ENCODE peak calls at places on chromosomes 3 and 15, in six cellular contexts. Y is GM12878, L is WTC11, Q is HCT116, G is H1, C is K562. E is an unnamed sample.

GRCh38 chr3:18103591-18103990 is 321.5 kb downstream of the SATB1 start:
- DNase-seq in C (no peak), Q (no peak), G (no peak), L (no peak), Y (no peak), E (no peak)

GRCh38 chr15:66292261-66293084 is 895 bp upstream of the DIS3L start:
- DNase-seq in C (peak), L (no peak), G (no peak), Q (no peak), Y (no peak), E (no peak)

GRCh38 chr3:16148783-16149182 is 25.7 kb upstream of the GALNT15 start:
- DNase-seq in C (no peak), Q (no peak), Y (no peak), G (no peak), L (no peak), E (peak)

GRCh38 chr3:196120291-196120951 is 38.5 kb upstream of the TFRC start:
- DNase-seq in G (no peak), C (peak), L (no peak), Y (no peak), Q (no peak), E (no peak)

GRCh38 chr15:96947296-96947695 is 616.8 kb downstream of the NR2F2 start:
- DNase-seq in Q (no peak), L (peak), Y (no peak), G (no peak), C (no peak), E (no peak)

GRCh38 chr3:83033123-83033522 is 1271.7 kb upstream of the GBE1 start:
- DNase-seq in Q (no peak), Y (no peak), G (no peak), C (no peak), L (no peak), E (no peak)

GRCh38 chr3:99808163-99808794 is 9.4 kb upstream of the CMSS1 start:
- DNase-seq in C (peak), Q (peak), G (peak), L (peak), Y (no peak), E (peak)

GRCh38 chr3:149216195-149216869 is 5.3 kb downstream of the CP start:
- DNase-seq in L (no peak), C (no peak), Y (no peak), Q (no peak), G (no peak), E (no peak)

GRCh38 chr15:48424076-48424475 is 92.8 kb downstream of the DUT start:
- DNase-seq in G (no peak), Q (no peak), Y (no peak), L (no peak), C (no peak), E (no peak)

GRCh38 chr3:105365171-105365535 is 1.6 kb upstream of the ALCAM start:
- DNase-seq in C (no peak), Y (no peak), L (no peak), G (no peak), Q (no peak), E (no peak)

GRCh38 chr3:74129056-74129455 is 485.4 kb downstream of the CNTN3 start:
- DNase-seq in Q (no peak), G (no peak), L (no peak), Y (no peak), C (no peak), E (no peak)

GRCh38 chr3:178930116-178930515 is 141.5 kb downstream of the ZMAT3 start:
- DNase-seq in Q (no peak), Y (no peak), L (no peak), C (no peak), G (no peak), E (no peak)

GRCh38 chr3:46672349-46672695 is 21.2 kb downstream of the ALS2CL start:
- DNase-seq in G (peak), L (peak), Q (no peak), C (no peak), Y (no peak), E (no peak)

GRCh38 chr3:107928084-107928445 is 162.8 kb downstream of the CD47 start:
- DNase-seq in Y (no peak), Q (no peak), G (no peak), L (no peak), C (no peak), E (peak)

GRCh38 chr3:131107637-131108433 is 81.2 kb downstream of the NEK11 start:
- DNase-seq in G (no peak), C (no peak), Y (no peak), Q (no peak), L (no peak), E (no peak)

GRCh38 chr15:70761046-70761445 is 2.3 kb downstream of the UACA start:
- DNase-seq in G (no peak), Y (no peak), L (no peak), Q (no peak), C (no peak), E (no peak)

GRCh38 chr15:77804210-77804609 is 171.5 kb upstream of the LINGO1 start:
- DNase-seq in C (no peak), G (no peak), Y (no peak), L (no peak), Q (no peak), E (no peak)

GRCh38 chr3:111151438-111151837 is 79.8 kb downstream of the NECTIN3 start:
- DNase-seq in L (no peak), C (no peak), Q (peak), Y (no peak), G (no peak), E (no peak)

GRCh38 chr15:41585140-41586047 is 26.4 kb downstream of the TYRO3 start:
- DNase-seq in Q (no peak), Y (no peak), L (peak), C (no peak), G (peak), E (peak)

GRCh38 chr15:96341465-96342142 is 11.1 kb downstream of the NR2F2 start:
- DNase-seq in L (peak), Y (no peak), G (peak), Q (no peak), C (no peak), E (no peak)

GRCh38 chr3:46909535-46910161 is 32.1 kb downstream of the PTH1R start:
- DNase-seq in Q (peak), C (peak), G (peak), L (peak), Y (no peak), E (peak)

GRCh38 chr3:155007729-155008128 is 72.4 kb upstream of the MME start:
- DNase-seq in Q (no peak), C (no peak), L (no peak), G (no peak), Y (no peak), E (no peak)

GRCh38 chr3:179666436-179667035 is 13.7 kb downstream of the USP13 start:
- DNase-seq in Y (no peak), Q (no peak), L (peak), G (peak), C (no peak), E (no peak)

GRCh38 chr3:72725229-72725628 is 123.0 kb downstream of the SHQ1 start:
- DNase-seq in G (no peak), C (no peak), Q (no peak), Y (no peak), L (no peak), E (no peak)

GRCh38 chr3:180707921-180708320 is 28.6 kb upstream of the CCDC39 start:
- DNase-seq in L (no peak), G (no peak), Y (no peak), Q (no peak), C (no peak), E (no peak)

GRCh38 chr3:189941679-189942078 is 179.0 kb downstream of the P3H2 start:
- DNase-seq in C (no peak), Q (no peak), L (no peak), Y (no peak), G (no peak), E (no peak)

GRCh38 chr3:174072675-174073074 is 675.1 kb downstream of the NLGN1 start:
- DNase-seq in C (no peak), L (no peak), Y (no peak), G (no peak), Q (no peak), E (no peak)

GRCh38 chr3:183185696-183186095 is 23.2 kb upstream of the LAMP3 start:
- DNase-seq in G (no peak), L (no peak), Y (peak), Q (no peak), C (no peak), E (no peak)

GRCh38 chr3:4583441-4583840 is 90.3 kb downstream of the ITPR1 start:
- DNase-seq in G (no peak), Q (no peak), C (no peak), Y (no peak), L (no peak), E (no peak)

GRCh38 chr3:14120111-14120920 is 4.4 kb downstream of the CHCHD4 start:
- DNase-seq in Q (no peak), L (no peak), Y (no peak), G (no peak), C (peak), E (no peak)

GRCh38 chr3:137946341-137946973 is 63.5 kb upstream of the CLDN18 start:
- DNase-seq in G (peak), L (peak), Q (peak), Y (no peak), C (peak), E (peak)

GRCh38 chr3:145370870-145371269 is 790.1 kb downstream of the PLOD2 start:
- DNase-seq in Q (no peak), L (no peak), Y (no peak), C (no peak), G (no peak), E (no peak)

GRCh38 chr15:31004220-31004733 is 12.8 kb upstream of the MTMR10 start:
- DNase-seq in L (peak), Y (peak), Q (no peak), C (no peak), G (no peak), E (no peak)

GRCh38 chr15:92807971-92808571 is 92.1 kb upstream of the CHD2 start:
- DNase-seq in C (peak), L (no peak), Y (no peak), Q (no peak), G (no peak), E (no peak)

GRCh38 chr3:49378249-49378899 is 20.2 kb upstream of the GPX1 start:
- DNase-seq in C (no peak), G (no peak), Q (no peak), Y (no peak), L (no peak), E (no peak)

GRCh38 chr3:148330486-148330885 is 367.2 kb upstream of the AGTR1 start:
- DNase-seq in Y (no peak), C (no peak), L (no peak), Q (no peak), G (no peak), E (no peak)

GRCh38 chr3:10546887-10547286 is 41.5 kb upstream of the ATP2B2 start:
- DNase-seq in Q (no peak), C (no peak), G (peak), L (no peak), Y (no peak), E (no peak)

GRCh38 chr15:91790826-91791225 is 62.7 kb upstream of the SLCO3A1 start:
- DNase-seq in Q (no peak), L (no peak), Y (no peak), C (no peak), G (no peak), E (no peak)

DNA sequence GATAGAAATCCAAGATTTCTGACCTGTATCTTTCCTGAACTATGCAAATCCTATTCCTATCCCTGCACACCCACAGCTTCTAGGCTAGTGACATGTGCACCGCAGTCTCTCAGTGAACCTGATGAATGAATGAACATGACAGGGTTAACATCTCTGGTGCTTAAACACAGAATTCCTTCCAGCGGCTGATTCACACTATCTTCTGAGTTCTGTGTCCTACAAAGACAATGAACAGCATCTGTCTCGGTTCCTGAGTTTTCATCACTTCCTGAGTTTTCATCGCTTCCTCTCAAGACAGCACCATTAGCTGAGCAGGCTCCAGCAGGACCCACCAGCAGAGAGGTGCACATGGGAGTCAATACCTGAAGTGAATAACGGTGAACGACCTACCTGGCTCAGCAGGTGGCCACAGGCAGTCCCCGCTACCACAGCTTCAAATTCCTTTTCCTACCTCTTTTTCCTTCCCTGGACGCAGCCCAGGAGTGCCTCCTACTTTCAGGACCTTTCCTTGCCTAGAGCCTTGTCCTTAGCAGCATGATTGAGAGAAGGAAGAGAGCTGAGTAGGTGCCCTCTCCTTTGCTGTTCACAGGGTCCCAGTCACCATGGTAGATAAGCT is 113.5 kb downstream of the IGF2BP2 start:
- DNase-seq in L (no peak), C (no peak), G (peak), Q (no peak), Y (no peak), E (no peak)
- TF ChIP-seq SP1 in L (peak), C (no peak), G (no peak), Q (no peak), Y (no peak), E (no peak)

DNA sequence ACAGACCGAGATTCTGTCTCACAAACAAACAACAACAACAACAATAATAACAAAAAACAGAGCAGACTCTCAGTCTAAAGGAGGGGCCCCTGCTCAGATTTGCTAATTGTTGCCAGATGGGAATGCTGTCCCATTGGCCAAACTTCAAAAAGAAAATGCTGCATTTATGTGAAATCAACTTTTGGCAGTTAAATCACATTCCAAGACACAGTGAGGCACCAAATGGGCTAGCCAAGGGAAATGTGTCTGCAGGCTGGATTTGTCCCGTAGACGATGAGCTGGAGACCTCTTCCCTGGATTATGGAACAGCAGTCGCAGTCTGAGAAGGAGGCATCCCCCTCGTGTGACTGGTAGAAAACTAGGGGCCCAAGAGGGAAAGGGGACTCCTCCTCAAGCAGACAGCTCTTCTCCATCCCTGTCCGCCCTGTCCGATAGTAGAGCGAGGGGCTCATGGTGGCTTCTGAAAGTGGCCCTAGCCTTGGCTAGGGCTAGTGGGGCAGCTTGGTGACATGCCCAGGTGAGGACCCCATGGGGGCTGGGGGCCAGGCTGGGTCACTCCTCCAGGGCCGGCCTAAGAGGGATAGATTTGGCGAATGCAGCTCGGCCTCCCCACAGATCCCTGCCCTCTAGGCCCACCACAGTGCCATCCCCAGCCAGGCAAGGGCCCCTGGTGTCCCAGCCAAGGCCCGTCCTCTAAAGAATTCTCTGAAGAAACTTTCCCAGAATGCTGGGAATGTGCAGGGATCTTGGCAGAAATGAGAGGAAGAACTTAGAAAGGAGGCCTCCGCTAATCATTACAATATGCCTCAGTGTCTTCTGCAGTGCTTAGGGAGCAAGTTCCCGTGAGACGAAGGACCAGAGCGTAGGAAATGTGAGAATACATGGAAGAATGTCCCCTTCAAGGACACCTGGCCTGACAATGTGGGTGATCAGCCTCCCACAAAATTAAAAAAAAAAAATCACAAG is 2.0 kb downstream of the SLC22A14 start:
- DNase-seq in G (no peak), L (no peak), C (no peak), Y (no peak), Q (no peak), E (no peak)
- TF ChIP-seq SP1 in G (no peak), L (no peak), C (no peak), Y (no peak), Q (no peak), E (no peak)

GRCh38 chr3:125220183-125220582 is 7.6 kb upstream of the SLC12A8 start:
- DNase-seq in G (no peak), Q (no peak), Y (no peak), L (no peak), C (no peak), E (no peak)
- TF ChIP-seq SP1 in G (no peak), Q (no peak), Y (no peak), L (no peak), C (no peak), E (no peak)

DNA sequence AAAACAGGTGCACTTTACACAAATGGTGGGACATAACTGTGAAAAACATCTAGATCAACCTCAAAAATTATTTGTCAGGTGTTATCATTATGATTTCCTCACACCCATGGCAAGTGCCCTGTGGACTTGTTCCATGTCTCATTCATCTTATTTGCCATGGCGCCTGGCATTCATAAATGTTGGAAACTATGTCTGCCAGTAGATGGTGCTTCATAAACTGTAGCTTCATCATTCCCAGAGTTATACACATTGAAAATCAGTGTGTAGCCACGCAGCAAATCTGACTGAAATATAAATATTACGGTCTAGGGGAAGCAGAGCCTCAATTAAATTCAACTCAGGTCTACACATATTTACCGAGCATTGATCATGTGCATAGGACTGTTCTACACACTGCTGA is 90.7 kb downstream of the IMPG2 start:
- DNase-seq in C (no peak), Y (no peak), L (no peak), Q (no peak), G (no peak), E (no peak)
- TF ChIP-seq SP1 in C (no peak), Y (no peak), L (no peak), Q (no peak), G (no peak), E (no peak)

GRCh38 chr3:89145995-89146394 is 38.6 kb downstream of the EPHA3 start:
- DNase-seq in L (no peak), C (no peak), Y (no peak), Q (no peak), G (no peak), E (no peak)
- TF ChIP-seq SP1 in L (no peak), C (no peak), Y (no peak), Q (no peak), G (no peak), E (no peak)

E was measured in HEK293T.